ENCODE peak calls at places on chromosomes 3 and 15, in ten cellular contexts. Y is AG10803, O is RWPE1, B is AG04450, N is ovary, H is lower lobe of right lung, J is Caco-2, U is Panc1, Z is cardiac muscle cell, G is left lung. M is an unnamed sample.

GRCh38 chr15:39643747-39644520 is 63.1 kb downstream of the THBS1 start:
- DNase-seq in U (no peak), B (no peak), H (no peak), O (no peak), J (no peak), N (no peak), Z (no peak), G (no peak), Y (no peak), M (no peak)

GRCh38 chr3:11371758-11372157 is 99.6 kb downstream of the ATG7 start:
- DNase-seq in G (no peak), O (no peak), B (no peak), J (no peak), Y (no peak), H (no peak), N (no peak), Z (no peak), U (no peak), M (no peak)

GRCh38 chr15:70447927-70448698 is 315.2 kb downstream of the UACA start:
- DNase-seq in Y (no peak), H (peak), J (no peak), B (no peak), O (no peak), U (no peak), N (no peak), G (peak), Z (peak), M (peak)

GRCh38 chr3:49198611-49199230 is 27.3 kb downstream of the KLHDC8B start:
- DNase-seq in U (no peak), O (no peak), H (no peak), N (no peak), J (no peak), Z (no peak), G (no peak), Y (no peak), B (no peak), M (no peak)

GRCh38 chr3:30710017-30710416 is 103.6 kb downstream of the TGFBR2 start:
- DNase-seq in G (no peak), N (no peak), Z (no peak), J (no peak), O (no peak), H (no peak), U (no peak), Y (no peak), B (no peak), M (no peak)

GRCh38 chr15:94107652-94108051 is 123.7 kb upstream of the MCTP2 start:
- DNase-seq in G (no peak), B (no peak), O (no peak), N (no peak), J (no peak), U (no peak), Y (no peak), H (no peak), Z (no peak), M (no peak)

GRCh38 chr15:51425517-51426033 is 84.1 kb downstream of the GLDN start:
- DNase-seq in N (no peak), G (no peak), Z (no peak), O (no peak), B (no peak), H (no peak), Y (no peak), U (no peak), J (no peak), M (no peak)

GRCh38 chr15:53910236-53910849 is 67.9 kb upstream of the UNC13C start:
- DNase-seq in N (no peak), G (no peak), H (no peak), Z (no peak), U (no peak), B (no peak), J (no peak), O (peak), Y (no peak), M (no peak)

GRCh38 chr15:65460948-65461347 is 38.2 kb upstream of the IGDCC4 start:
- DNase-seq in H (no peak), U (no peak), G (no peak), N (no peak), B (no peak), Z (peak), O (no peak), J (no peak), Y (peak), M (no peak)

GRCh38 chr3:168620854-168621253 is 525.1 kb upstream of the GOLIM4 start:
- DNase-seq in Z (peak), N (no peak), Y (no peak), U (peak), G (no peak), O (peak), H (no peak), J (peak), B (no peak), M (peak)

GRCh38 chr3:134294302-134294925 is 43.8 kb upstream of the RYK start:
- DNase-seq in G (no peak), N (no peak), Z (no peak), J (no peak), Y (no peak), B (no peak), H (no peak), O (no peak), U (no peak), M (no peak)

GRCh38 chr3:120169407-120169806 is 75.2 kb upstream of the GSK3B start:
- DNase-seq in Z (no peak), Y (no peak), H (no peak), O (no peak), G (no peak), B (no peak), N (no peak), U (no peak), J (no peak), M (no peak)

GRCh38 chr3:120168611-120169010 is 74.4 kb upstream of the GSK3B start:
- DNase-seq in U (no peak), Y (no peak), H (no peak), Z (no peak), B (no peak), J (no peak), N (no peak), G (no peak), O (no peak), M (no peak)

GRCh38 chr3:120170223-120170622 is 76.0 kb upstream of the GSK3B start:
- DNase-seq in Z (no peak), B (no peak), H (no peak), N (no peak), Y (peak), U (peak), J (no peak), O (peak), G (no peak), M (no peak)

GRCh38 chr3:120168038-120168437 is 73.8 kb upstream of the GSK3B start:
- DNase-seq in Y (no peak), J (no peak), O (no peak), Z (no peak), B (no peak), N (no peak), G (no peak), U (no peak), H (no peak), M (no peak)

GRCh38 chr3:120167488-120167887 is 73.2 kb upstream of the GSK3B start:
- DNase-seq in B (no peak), J (no peak), O (no peak), Y (no peak), H (no peak), Z (no peak), G (no peak), U (no peak), N (no peak), M (no peak)
- TF ChIP-seq CTCF in B (no peak), J (no peak), O (no peak), Y (no peak), H (no peak), Z (no peak), G (no peak), U (no peak), N (no peak), M (no peak)

DNA sequence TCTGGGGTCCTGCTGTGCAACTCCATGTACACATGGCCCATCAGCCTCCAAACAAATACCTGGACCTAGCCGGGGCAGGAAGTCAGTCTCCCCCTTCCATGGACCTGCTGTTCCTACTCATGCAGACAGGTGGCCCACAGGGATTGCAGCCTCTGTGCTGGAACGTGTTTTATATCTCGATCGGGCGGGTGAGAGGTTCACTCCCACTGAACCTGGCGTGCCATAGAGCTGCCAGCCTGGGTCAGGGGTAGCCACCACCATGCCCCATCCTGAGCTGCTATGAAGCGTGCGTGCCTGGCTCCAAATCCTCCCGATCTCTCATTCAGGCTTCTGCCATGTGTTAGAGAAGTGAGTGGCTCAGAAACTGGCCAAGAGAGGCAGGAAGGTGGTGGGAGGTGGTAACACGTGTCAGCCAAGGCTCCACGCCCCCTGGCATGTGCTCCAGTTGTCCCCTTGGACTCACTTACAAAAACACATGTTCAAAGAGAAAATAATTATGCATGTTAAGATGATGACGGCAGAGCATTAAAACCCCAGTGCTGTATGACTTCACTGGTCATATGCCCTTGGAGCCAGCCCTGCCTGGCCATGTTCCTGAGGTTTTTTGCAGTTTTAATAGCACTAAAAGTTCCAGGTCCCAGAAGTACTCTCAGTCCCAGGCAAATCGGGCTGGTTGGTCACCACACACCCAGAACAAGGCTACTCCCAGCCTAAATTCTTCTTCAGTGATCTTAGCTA is 30.6 kb downstream of the CTSH start:
- DNase-seq in Y (peak), N (peak), H (no peak), U (no peak), J (no peak), G (no peak), B (no peak), Z (no peak), O (peak), M (no peak)
- TF ChIP-seq CTCF in Y (peak), N (peak), H (peak), U (no peak), J (no peak), G (peak), B (peak), Z (peak), O (peak), M (peak)

DNA sequence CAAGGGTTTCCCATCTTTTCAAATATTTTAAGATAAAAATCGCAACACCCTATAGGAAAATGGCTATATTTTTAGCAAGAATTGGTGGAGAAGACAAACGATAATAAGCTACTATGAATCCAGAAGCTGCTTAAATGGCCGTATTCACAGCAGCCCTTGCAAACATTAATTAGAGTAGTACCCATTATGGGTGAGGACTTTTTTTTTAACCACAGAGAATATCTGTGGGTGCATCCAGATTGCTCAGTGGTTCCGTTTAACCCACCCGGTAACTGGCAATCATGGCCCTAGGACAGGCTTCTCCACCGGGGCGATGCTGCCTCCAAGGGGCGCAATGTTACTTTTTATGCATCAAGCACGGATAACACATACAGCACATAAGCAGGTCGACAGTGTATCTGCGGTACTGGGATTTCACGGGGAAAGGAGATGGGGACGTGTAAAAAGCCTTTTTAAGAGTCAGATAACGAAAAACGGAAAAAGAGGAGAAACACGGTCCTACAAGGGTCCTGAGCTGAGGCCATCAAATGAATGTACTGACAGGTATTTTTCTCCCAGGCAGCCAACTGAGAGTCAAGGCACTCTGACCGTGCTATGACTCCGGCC is 968 bp upstream of the TMEM266 start:
- DNase-seq in B (no peak), G (no peak), H (no peak), O (no peak), Z (peak), U (no peak), Y (no peak), J (peak), N (no peak), M (no peak)
- TF ChIP-seq CTCF in B (peak), G (no peak), H (no peak), O (peak), Z (peak), U (peak), Y (no peak), J (no peak), N (no peak), M (no peak)

GRCh38 chr3:129609591-129610169 is 3.2 kb upstream of the PLXND1 start:
- DNase-seq in G (no peak), H (no peak), N (no peak), J (no peak), U (no peak), Z (peak), Y (no peak), B (no peak), O (no peak), M (no peak)

GRCh38 chr3:129606522-129607390 is at the start of gene PLXND1:
- DNase-seq in Y (peak), H (peak), Z (peak), B (no peak), J (peak), N (no peak), O (peak), G (peak), U (no peak), M (no peak)

GRCh38 chr3:129607391-129608068 is 1.1 kb upstream of the PLXND1 start:
- DNase-seq in U (no peak), B (no peak), N (no peak), O (no peak), J (no peak), Z (no peak), H (no peak), Y (no peak), G (no peak), M (no peak)

GRCh38 chr3:129608936-129609590 is 2.6 kb upstream of the PLXND1 start:
- DNase-seq in B (no peak), O (no peak), Z (no peak), G (no peak), Y (no peak), N (no peak), U (no peak), H (no peak), J (no peak), M (no peak)

DNA sequence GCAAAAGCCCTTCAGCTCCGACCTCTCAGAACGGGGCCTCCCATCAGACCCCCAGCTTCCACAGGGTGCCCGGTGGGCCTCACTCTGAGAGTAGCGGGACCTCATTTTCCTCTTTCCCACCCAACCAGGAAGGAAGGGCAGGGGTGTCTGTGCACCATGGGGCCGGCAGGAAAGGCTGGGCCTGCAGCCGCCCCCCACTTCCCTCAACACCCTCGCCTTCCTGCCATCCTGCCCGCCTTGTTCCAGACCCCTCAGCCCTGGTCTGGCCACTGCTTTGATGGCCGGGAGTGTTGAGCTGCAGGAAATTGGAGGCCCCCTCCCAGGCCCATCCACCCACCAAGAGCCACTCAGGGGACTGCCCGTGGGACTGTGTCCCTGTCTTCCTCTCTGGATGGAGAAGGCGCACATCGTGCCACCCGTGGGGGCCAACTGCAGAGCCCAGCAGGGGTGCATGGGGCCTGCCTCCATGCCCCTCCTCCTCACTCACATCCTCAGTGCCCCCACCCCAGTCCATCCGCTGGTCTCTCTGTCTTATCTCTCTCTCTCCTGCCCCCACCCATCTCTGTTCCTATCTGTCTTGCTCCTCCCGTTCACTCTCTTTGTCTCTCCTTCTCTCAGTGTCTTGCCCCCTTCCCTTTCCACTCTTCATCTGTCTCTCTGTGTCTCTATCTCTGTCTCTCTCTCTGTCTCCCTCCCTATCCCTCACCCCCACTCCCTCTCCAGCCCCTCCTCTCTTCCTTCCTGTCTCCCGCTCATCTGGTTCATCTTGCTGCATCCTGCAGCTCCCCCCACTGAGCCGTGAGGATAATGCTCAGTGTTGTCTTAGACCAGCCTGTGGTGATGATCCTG is 1.8 kb upstream of the PLXND1 start:
- DNase-seq in O (no peak), B (no peak), U (no peak), Y (peak), G (no peak), J (no peak), Z (peak), N (no peak), H (no peak), M (no peak)
- TF ChIP-seq CTCF in O (no peak), B (no peak), U (no peak), Y (peak), G (no peak), J (no peak), Z (peak), N (no peak), H (peak), M (no peak)

DNA sequence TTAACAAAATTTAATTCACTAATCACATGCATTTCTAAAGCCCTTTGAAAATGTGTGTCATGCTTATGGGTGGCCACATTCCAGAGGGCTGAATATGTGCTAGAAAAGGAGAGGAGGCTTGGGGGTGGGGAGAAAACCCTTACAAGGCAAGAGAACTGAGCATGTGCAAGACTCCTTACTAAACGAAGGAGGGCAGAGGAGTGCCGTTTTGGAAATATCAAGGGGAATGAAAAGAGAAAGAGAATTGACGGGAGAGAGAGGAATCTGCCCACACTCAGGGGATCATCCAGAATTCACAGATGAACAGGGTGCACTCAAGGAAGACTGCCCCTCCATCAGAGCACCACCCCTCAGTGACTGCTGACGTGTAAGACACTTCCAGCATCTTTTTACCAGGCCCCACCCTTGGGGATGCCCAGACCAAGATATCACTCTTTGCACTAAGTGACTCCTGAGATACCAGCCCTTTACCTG is 37.9 kb upstream of the TSC22D2 start:
- DNase-seq in N (no peak), J (peak), Y (peak), H (no peak), Z (peak), B (peak), O (peak), G (no peak), U (peak), M (peak)
- TF ChIP-seq CTCF in N (no peak), J (no peak), Y (peak), H (no peak), Z (peak), B (peak), O (no peak), G (no peak), U (peak), M (no peak)

DNA sequence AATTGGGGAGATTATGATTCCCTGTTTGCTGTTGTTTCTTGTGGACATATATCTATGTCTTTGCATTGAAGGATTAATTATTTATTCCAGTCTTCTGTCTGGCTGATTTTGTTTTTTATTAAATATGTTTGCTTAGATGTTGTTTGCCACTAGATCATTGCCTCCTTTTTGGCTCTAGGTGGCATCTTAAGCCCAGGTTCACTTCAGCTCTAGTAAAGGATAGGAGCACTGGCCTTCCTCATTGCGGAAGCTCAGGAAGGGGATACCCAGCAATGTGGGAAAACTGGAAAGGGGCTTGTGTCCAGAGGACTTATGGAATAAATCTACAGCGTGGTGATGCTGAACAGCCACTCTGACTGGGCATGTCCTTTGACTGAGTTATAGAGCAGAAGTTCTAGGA is 821.6 kb downstream of the PDCD6IP start:
- DNase-seq in Y (no peak), Z (no peak), G (no peak), U (no peak), N (no peak), O (no peak), H (no peak), B (no peak), J (no peak), M (no peak)
- TF ChIP-seq CTCF in Y (no peak), Z (no peak), G (no peak), U (no peak), N (no peak), O (no peak), H (no peak), B (no peak), J (no peak), M (no peak)

DNA sequence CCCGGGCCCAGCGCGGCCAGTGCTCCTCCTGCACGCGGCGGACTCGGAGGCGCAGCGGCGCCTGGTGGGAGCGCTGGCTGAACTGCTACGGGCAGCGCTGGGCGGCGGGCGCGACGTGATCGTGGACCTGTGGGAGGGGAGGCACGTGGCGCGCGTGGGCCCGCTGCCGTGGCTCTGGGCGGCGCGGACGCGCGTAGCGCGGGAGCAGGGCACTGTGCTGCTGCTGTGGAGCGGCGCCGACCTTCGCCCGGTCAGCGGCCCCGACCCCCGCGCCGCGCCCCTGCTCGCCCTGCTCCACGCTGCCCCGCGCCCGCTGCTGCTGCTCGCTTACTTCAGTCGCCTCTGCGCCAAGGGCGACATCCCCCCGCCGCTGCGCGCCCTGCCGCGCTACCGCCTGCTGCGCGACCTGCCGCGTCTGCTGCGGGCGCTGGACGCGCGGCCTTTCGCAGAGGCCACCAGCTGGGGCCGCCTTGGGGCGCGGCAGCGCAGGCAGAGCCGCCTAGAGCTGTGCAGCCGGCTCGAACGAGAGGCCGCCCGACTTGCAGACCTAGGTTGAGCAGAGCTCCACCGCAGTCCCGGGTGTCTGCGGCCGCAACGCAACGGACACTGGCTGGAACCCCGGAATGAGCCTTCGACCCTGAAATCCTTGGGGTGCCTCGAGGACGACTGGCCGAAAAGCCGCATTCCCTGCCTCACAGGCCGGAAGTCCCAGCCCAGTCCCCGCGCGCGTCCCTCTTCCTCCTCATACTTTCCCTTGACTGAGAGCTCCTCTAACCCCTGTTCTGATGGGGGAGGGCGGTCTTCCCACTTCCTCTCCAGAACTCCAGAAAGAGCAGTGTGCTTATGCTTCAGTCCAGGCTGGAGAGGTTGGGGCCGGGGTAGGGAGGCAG is 1.4 kb upstream of the IL17RC start:
- DNase-seq in U (no peak), G (peak), Z (peak), H (peak), J (peak), N (peak), Y (peak), O (no peak), B (no peak), M (peak)
- TF ChIP-seq CTCF in U (no peak), G (peak), Z (peak), H (peak), J (peak), N (peak), Y (peak), O (no peak), B (peak), M (no peak)